ENCODE peak calls at places on chromosomes 7 and 10, in five cellular contexts. Q is foreskin fibroblast, D is mammary epithelial cell, U is HCT116, N is adrenal gland. T is an unnamed sample.
A peak's percentile ranks its signal among the peaks of the same experiment; 100 is the strongest.

GRCh38 chr7:41451826-41452225 is 251.1 kb downstream of the INHBA start:
- DNase-seq in N (no peak), U (no peak), D (peak; percentile 57), Q (peak; percentile 39), T (peak; percentile 65)

GRCh38 chr10:46001187-46001756 is 29.0 kb downstream of the TIMM23 start:
- DNase-seq in Q (no peak), U (no peak), N (no peak), D (no peak), T (no peak)

GRCh38 chr7:151700621-151701185 is 176.2 kb downstream of the PRKAG2 start:
- DNase-seq in Q (no peak), N (no peak), U (no peak), D (peak; percentile 28), T (peak; percentile 30)

GRCh38 chr7:152202056-152202455 is 176.6 kb downstream of the GALNT11 start:
- DNase-seq in D (peak; percentile 32), U (no peak), Q (peak; percentile 62), N (no peak), T (peak; percentile 34)

GRCh38 chr10:31728698-31729224 is 199.9 kb downstream of the ARHGAP12 start:
- DNase-seq in D (no peak), N (no peak), U (no peak), Q (no peak), T (no peak)

GRCh38 chr10:14653271-14654161 is 121.2 kb downstream of the FAM107B start:
- DNase-seq in U (no peak), Q (peak; percentile 84), D (peak; percentile 89), N (peak; percentile 61), T (peak; percentile 91)

GRCh38 chr10:48444861-48445841 is 138.7 kb downstream of the MAPK8 start:
- DNase-seq in N (no peak), D (peak; percentile 32), Q (no peak), U (no peak), T (peak; percentile 24)

GRCh38 chr7:151660141-151660540 is 140.4 kb upstream of the RHEB start:
- DNase-seq in D (no peak), Q (no peak), N (no peak), U (no peak), T (no peak)

GRCh38 chr7:83060218-83060617 is 102.5 kb downstream of the PCLO start:
- DNase-seq in D (no peak), N (peak; percentile 33), U (no peak), Q (peak; percentile 5), T (no peak)

GRCh38 chr10:72328045-72328828 is 26.5 kb downstream of the DNAJB12 start:
- DNase-seq in N (peak; percentile 88), D (no peak), U (no peak), Q (peak; percentile 89), T (peak; percentile 54)

GRCh38 chr7:23394828-23395227 is 75.5 kb downstream of the IGF2BP3 start:
- DNase-seq in U (no peak), N (no peak), Q (peak; percentile 62), D (no peak), T (no peak)

GRCh38 chr7:93310346-93310745 is 78.2 kb downstream of the VPS50 start:
- DNase-seq in U (no peak), N (no peak), Q (peak; percentile 23), D (peak; percentile 14), T (no peak)

GRCh38 chr7:22109761-22110160 is 164.1 kb upstream of the CDCA7L start:
- DNase-seq in N (peak; percentile 21), D (no peak), Q (peak; percentile 54), U (peak; percentile 6), T (peak; percentile 59)

GRCh38 chr10:80131499-80131901 is 1.0 kb upstream of the PLAC9 start:
- DNase-seq in Q (no peak), N (no peak), D (no peak), U (no peak), T (no peak)

GRCh38 chr10:81920213-81920829 is 45.3 kb downstream of the NRG3 start:
- DNase-seq in D (no peak), Q (peak; percentile 2), U (no peak), N (no peak), T (no peak)

GRCh38 chr10:97823734-97824133 is 25.9 kb upstream of the GOLGA7B start:
- DNase-seq in Q (no peak), N (no peak), D (no peak), U (no peak), T (no peak)

GRCh38 chr10:126080879-126081331 is 184.5 kb downstream of the FANK1 start:
- DNase-seq in Q (no peak), U (no peak), N (no peak), D (no peak), T (no peak)

GRCh38 chr10:114288424-114289095 is 49.5 kb downstream of the VWA2 start:
- DNase-seq in Q (no peak), U (no peak), N (no peak), D (no peak), T (no peak)

GRCh38 chr7:90320014-90320413 is 1.1 kb downstream of the FAM237B start:
- DNase-seq in D (no peak), Q (no peak), U (no peak), N (no peak), T (no peak)

GRCh38 chr10:51879238-51879637 is 179.8 kb upstream of the CSTF2T start:
- DNase-seq in N (peak; percentile 18), U (no peak), D (peak; percentile 99), Q (peak; percentile 97), T (peak; percentile 99)

GRCh38 chr10:49645417-49646255 is 31.8 kb downstream of the CHAT start:
- DNase-seq in D (no peak), U (no peak), Q (no peak), N (no peak), T (no peak)

GRCh38 chr7:114533151-114533550 is 118.5 kb downstream of the FOXP2 start:
- DNase-seq in D (no peak), U (no peak), Q (no peak), N (no peak), T (no peak)

GRCh38 chr10:95605163-95605562 is 44.0 kb upstream of the SORBS1 start:
- DNase-seq in U (no peak), N (no peak), D (no peak), Q (peak; percentile 15), T (no peak)

GRCh38 chr10:121525276-121526039 is 72.8 kb downstream of the FGFR2 start:
- DNase-seq in Q (no peak), U (no peak), N (no peak), D (no peak), T (no peak)

GRCh38 chr10:43093423-43094090 is 16.7 kb downstream of the RET start:
- DNase-seq in N (no peak), U (no peak), D (peak; percentile 31), Q (peak; percentile 39), T (peak; percentile 15)

GRCh38 chr10:13977861-13978843 is 352.6 kb downstream of the FRMD4A start:
- DNase-seq in D (peak; percentile 45), U (no peak), N (no peak), Q (peak; percentile 96), T (peak; percentile 64)

GRCh38 chr7:7324698-7325097 is 142.4 kb downstream of the C1GALT1 start:
- DNase-seq in Q (no peak), D (no peak), U (no peak), N (no peak), T (peak; percentile 84)

GRCh38 chr7:86911703-86912102 is 147.8 kb downstream of the ELAPOR2 start:
- DNase-seq in Q (peak; percentile 11), N (no peak), U (no peak), D (no peak), T (peak; percentile 2)

GRCh38 chr7:111796671-111797070 is 234.4 kb upstream of the IMMP2L start:
- DNase-seq in U (peak; percentile 27), N (no peak), D (peak; percentile 17), Q (peak; percentile 15), T (peak; percentile 16)

GRCh38 chr10:13515467-13515866 is 13.3 kb downstream of the BEND7 start:
- DNase-seq in Q (no peak), U (no peak), D (no peak), N (no peak), T (no peak)

GRCh38 chr10:91681361-91682276 is 48.7 kb upstream of the PPP1R3C start:
- DNase-seq in D (peak; percentile 41), U (no peak), Q (no peak), N (peak; percentile 48), T (peak; percentile 50)

DNA sequence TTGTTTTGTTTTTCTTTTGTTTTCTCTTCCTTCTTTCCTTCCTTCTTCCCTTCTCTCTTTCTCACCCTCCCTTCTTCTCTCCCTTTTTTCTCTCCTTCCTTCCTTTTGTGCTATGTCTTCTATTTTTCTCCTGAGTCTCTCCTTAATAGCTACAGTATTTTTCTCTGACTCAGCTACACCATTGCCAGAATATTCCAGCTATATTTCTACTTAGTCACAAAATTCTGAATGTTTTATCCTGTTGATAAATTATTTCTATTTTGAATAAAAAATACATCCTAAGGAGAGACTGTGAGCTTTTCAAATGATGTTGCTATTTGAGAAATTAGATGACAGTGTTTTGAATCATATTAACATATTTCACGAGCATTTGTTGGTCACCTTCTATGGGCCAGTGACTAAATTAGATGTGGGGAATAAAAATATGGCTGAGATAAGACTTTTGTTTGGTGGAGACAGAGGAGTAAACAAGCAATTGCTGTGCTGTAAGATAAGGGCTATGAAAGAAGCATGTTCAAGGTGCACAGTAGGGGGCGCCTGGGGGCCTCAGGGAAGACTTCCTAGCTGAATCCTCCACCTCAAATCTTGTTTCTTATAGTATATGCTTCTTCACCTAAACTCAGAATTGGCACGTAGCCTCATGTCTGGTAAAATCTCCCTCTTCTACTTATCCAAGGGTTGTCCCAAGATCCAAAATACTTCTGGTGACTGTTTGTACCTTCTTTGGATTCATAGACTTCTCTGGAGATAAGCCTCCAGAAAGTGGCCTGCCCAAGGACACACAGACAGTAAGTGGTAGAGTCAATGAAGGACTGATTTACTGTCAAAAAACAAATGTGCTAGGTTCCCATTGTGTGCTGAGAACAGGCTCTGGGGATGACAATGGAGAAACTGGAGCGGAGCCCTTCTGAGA is 115.5 kb upstream of the CREB5 start:
- DNase-seq in N (peak; percentile 16), Q (peak; percentile 74), U (peak; percentile 55), D (peak; percentile 18), T (peak; percentile 64)
- TF ChIP-seq CTCF in N (peak; percentile 50), Q (peak; percentile 71), U (peak; percentile 77), D (peak; percentile 74), T (peak; percentile 76)

GRCh38 chr7:27434729-27435400 is 192.3 kb downstream of the EVX1 start:
- DNase-seq in Q (peak; percentile 79), U (no peak), D (no peak), N (no peak), T (no peak)
- TF ChIP-seq CTCF in Q (peak; percentile 21), U (peak; percentile 22), D (no peak), N (no peak), T (no peak)

DNA sequence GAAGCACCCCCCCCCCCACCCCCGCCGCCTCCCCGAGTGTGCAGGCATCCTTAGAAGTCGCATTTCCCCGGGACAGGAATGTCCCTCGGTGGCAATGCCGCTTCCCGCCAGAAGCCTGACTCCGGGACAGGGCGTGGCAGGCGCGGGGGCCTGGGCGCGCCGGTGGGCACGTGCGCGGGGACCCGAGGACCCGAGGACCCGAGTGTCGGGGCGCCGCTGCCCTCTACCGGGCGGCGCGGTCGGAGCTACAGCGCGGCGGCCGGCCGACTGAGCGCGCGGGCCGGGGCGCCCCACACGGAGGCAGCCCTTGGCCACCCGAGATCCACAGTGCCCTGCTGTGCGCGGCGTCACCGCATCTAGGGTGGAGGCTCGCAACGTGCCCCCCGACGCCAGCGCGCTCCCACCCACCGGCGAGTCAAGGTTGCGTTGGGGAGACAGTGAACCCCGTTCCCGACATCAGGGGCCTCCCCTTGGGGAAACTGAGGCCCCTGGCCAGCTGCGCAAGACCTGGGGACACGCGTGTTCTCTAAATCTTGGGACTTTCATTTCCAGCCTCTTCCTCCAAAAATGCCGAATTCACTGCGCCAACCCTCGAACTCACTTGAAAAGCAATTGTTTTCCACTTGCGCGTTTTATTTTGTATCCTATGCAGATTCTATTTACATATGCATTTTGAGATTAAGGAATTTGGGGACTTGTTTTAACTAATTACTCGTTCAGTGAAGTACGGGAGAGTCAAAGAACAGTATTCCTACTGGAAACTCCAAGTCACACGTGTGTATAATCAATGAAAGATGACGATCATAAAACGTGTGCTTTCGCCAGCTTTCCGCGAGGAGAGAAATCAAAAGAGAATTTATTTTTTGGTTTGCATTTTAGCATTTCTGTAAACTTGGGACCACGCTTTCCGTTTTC is 3.1 kb upstream of the CUX1 start:
- DNase-seq in N (peak; percentile 51), U (no peak), Q (peak; percentile 79), D (peak; percentile 44), T (peak; percentile 57)
- TF ChIP-seq CTCF in N (peak; percentile 58), U (no peak), Q (peak; percentile 15), D (peak; percentile 31), T (peak; percentile 10)

GRCh38 chr7:43318188-43318587 is 205.7 kb downstream of the HECW1 start:
- DNase-seq in N (no peak), U (no peak), D (no peak), Q (peak; percentile 14), T (no peak)
- TF ChIP-seq CTCF in N (no peak), U (no peak), D (no peak), Q (no peak), T (no peak)

T was measured in epithelial cell of esophagus.